ENCODE peak calls at places on chromosomes 5 and 9, in ten cellular contexts. C, D, E, H, K, W, T, P, F and I are unnamed samples.

GRCh38 chr9:70398145-70398556 is 16.3 kb downstream of the KLF9 start:
- DNase-seq in C (no peak), P (no peak), H (no peak), K (no peak), D (no peak), F (no peak), E (no peak), W (no peak), T (no peak), I (no peak)

GRCh38 chr9:93886911-93887310 is 68.2 kb downstream of the BARX1 start:
- DNase-seq in F (no peak), W (no peak), T (no peak), H (no peak), E (no peak), C (no peak), K (no peak), P (no peak), D (no peak), I (no peak)

GRCh38 chr9:128203842-128204551 is 818 bp downstream of the DNM1 start:
- DNase-seq in K (no peak), F (no peak), H (no peak), E (peak), T (no peak), D (peak), P (peak), C (no peak), W (no peak), I (no peak)

GRCh38 chr5:83993803-83994202 is 273.1 kb upstream of the HAPLN1 start:
- DNase-seq in F (no peak), C (peak), P (no peak), K (no peak), T (no peak), E (no peak), H (no peak), W (no peak), D (no peak), I (no peak)

GRCh38 chr9:133114451-133114885 is 6.6 kb downstream of the RALGDS start:
- DNase-seq in P (no peak), F (no peak), E (no peak), C (no peak), K (peak), D (peak), W (no peak), T (peak), H (peak), I (no peak)

GRCh38 chr9:136926749-136927148 is 17.8 kb downstream of the FBXW5 start:
- DNase-seq in E (no peak), H (no peak), F (no peak), D (no peak), C (no peak), K (no peak), P (no peak), W (no peak), T (peak), I (no peak)

GRCh38 chr5:112630246-112631009 is 107.3 kb upstream of the APC start:
- DNase-seq in C (no peak), E (peak), F (no peak), T (no peak), W (no peak), P (no peak), H (no peak), K (no peak), D (no peak), I (no peak)

GRCh38 chr9:123757960-123758359 is 172.0 kb downstream of the DENND1A start:
- DNase-seq in W (no peak), E (no peak), K (no peak), T (no peak), F (no peak), P (no peak), D (no peak), C (no peak), H (no peak), I (no peak)

GRCh38 chr5:80071510-80072021 is 36.4 kb downstream of the THBS4 start:
- DNase-seq in E (no peak), W (no peak), D (no peak), T (no peak), C (no peak), P (no peak), F (no peak), K (no peak), H (no peak), I (no peak)

GRCh38 chr5:139847790-139848507 is 52.3 kb downstream of the PSD2 start:
- DNase-seq in E (peak), F (no peak), K (peak), D (peak), W (peak), H (peak), P (peak), C (peak), T (peak), I (no peak)
- H3K27ac ChIP-seq in E (peak), F (no peak), K (peak), D (peak), W (peak), H (peak), P (peak), C (no peak), T (peak), I (no peak)

DNA sequence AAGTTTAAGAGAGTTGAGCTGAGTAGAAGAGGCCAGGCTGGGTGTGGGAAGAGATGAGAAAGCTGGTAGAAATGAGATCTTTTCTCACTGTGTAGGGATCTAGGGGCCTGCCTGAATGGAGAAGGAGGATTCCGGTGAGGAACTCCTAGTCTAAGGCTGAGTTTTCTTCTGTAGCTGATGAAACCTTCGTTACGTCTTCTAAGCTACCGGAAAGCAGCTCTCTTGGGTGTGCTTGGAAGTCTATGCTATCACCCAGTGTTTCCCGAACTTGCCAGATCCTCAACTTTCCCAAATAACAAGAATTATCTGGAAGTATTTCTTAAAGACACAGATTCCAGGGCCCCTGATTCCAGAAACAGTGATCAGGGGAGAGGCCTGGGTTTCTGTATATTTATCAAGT is 55.4 kb upstream of the TNFSF15 start:
- DNase-seq in E (no peak), C (no peak), K (no peak), H (no peak), T (no peak), D (no peak), F (no peak), W (no peak), P (no peak), I (no peak)
- H3K4me3 ChIP-seq in E (no peak), C (no peak), K (no peak), H (no peak), T (no peak), D (no peak), F (no peak), W (no peak), P (no peak), I (no peak)

DNA sequence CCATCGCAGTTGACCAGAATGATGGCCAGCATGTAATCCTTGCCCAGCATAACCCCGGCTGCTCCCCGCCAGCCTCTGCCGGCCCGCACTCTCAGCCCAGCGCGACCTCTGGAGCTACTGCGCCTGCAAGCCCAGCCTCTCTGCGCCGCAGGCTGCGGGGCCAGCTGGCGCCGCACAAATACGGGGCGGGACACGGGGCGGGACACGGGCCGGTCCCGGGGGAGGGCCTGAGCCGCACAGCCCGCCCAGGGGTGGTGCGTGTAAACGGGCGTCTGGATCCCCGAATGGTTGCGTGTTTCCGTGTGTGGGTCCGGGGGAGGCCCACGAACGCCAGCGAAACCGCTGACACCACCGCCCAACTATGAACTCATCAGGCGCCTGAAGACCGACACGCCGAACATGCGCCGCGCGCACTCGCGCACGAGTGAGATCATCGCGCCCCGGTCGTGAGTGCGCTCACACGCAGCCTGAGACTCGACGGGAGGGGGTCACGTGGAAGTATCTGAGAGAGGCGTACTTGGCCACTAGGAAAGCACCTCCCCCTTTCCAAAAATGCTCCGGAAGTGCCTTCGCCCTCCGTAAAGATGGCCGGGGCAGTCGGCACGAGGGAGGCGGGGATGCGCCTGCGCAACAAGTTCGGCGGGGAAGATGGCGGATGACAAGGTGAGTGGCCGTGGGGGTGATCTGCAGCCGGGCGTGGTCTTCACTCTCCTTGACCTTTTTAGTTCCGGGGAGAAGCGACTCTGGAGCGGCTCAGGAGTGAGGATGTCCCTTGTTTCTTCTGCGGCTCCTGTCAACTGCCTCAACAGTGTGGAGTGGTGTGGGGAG is at the start of the genes APBB3 and SLC35A4:
- DNase-seq in C (peak), F (peak), T (peak), E (peak), P (peak), W (peak), H (peak), D (peak), K (peak), I (peak)
- H3K27ac ChIP-seq in C (peak), F (peak), T (peak), E (peak), P (peak), W (peak), H (peak), D (peak), K (peak), I (peak)

DNA sequence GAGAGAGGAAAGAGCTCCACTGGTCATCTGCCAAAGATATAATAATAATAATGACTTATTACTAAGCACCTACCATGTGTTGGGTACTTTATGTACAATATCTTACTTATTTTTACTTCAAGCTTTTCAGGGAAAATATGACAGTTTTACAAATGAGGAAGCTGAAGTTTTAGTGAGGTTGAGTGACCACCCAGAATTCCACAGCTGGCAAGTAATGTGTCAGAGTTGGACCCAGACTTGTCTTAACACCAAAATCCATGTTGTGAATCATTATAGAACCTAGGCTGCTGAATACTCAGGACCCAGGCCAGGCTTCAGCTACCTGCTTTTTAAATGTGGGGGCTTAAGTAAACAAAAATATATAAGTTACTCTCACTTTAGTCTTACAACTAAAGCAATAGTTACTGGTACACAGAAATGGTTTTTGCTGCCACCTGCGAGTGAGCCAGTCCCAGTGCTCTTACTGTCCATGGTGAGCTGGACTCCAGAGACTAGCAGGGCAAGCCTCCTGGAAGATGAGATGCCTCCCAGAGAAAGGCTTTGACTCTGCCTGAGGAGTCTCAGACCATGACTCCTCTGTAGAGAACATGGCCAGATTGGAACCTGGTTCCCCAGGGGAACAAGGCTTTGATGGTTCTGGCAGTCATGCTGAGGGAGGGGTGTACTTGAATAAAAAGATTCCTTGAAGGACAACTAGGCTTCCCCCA is 29.9 kb downstream of the RUSC2 start:
- DNase-seq in H (no peak), P (no peak), T (no peak), W (no peak), K (no peak), D (no peak), C (peak), E (no peak), F (no peak), I (no peak)
- H3K4me3 ChIP-seq in H (peak), P (no peak), T (no peak), W (no peak), K (no peak), D (no peak), C (no peak), E (peak), F (no peak), I (no peak)